ENCODE peak calls at places on chromosomes 11 and 22, in six cellular contexts. G, C, S, A, U and E are unnamed samples.

GRCh38 chr11:96132437-96132836 is 208.5 kb upstream of the MTMR2 start:
- DNase-seq in C (no peak), S (no peak), A (no peak), U (no peak), G (no peak), E (peak; percentile 21)

GRCh38 chr22:37283393-37283937 is 1.2 kb downstream of the CYTH4 start:
- DNase-seq in U (peak; percentile 48), G (no peak), C (no peak), A (peak; percentile 59), S (peak; percentile 66), E (no peak)

GRCh38 chr11:67113231-67113721 is 5.8 kb upstream of the KDM2A start:
- DNase-seq in U (peak; percentile 41), S (no peak), C (no peak), G (no peak), A (no peak), E (no peak)

GRCh38 chr11:77193915-77194830 is 66.1 kb downstream of the MYO7A start:
- DNase-seq in S (no peak), G (no peak), U (no peak), A (no peak), C (no peak), E (no peak)

GRCh38 chr11:7281083-7281482 is 29.4 kb downstream of the SYT9 start:
- DNase-seq in C (no peak), G (no peak), U (no peak), A (no peak), S (no peak), E (no peak)

GRCh38 chr11:27173545-27173944 is 132.9 kb downstream of the BBOX1 start:
- DNase-seq in U (no peak), A (no peak), C (no peak), S (no peak), G (peak; percentile 1), E (no peak)

GRCh38 chr11:31649567-31649966 is 140.0 kb downstream of the ELP4 start:
- DNase-seq in U (no peak), C (no peak), S (no peak), A (no peak), G (no peak), E (peak; percentile 75)

GRCh38 chr11:16924462-16924825 is 89.8 kb downstream of the PLEKHA7 start:
- DNase-seq in G (no peak), C (no peak), A (no peak), U (peak; percentile 51), S (no peak), E (no peak)

GRCh38 chr11:70333206-70333605 is 62.7 kb downstream of the PPFIA1 start:
- DNase-seq in A (no peak), G (no peak), S (no peak), C (no peak), U (no peak), E (no peak)

GRCh38 chr11:97259434-97259833 is 869.6 kb downstream of the JRKL start:
- DNase-seq in A (no peak), G (no peak), S (no peak), C (no peak), U (no peak), E (no peak)

GRCh38 chr22:50481440-50482106 is at the start of gene ADM2:
- DNase-seq in A (peak; percentile 65), C (no peak), U (peak; percentile 68), S (peak; percentile 52), G (no peak), E (no peak)